ENCODE peak calls at places on chromosomes 16 and 17, in four cellular contexts. N, W, G and L are unnamed samples.

GRCh38 chr16:8763899-8764298 is 33.5 kb downstream of the TMEM186 start:
- DNase-seq in N (no peak), G (no peak), W (no peak), L (no peak)

GRCh38 chr17:74125160-74125559 is 78.3 kb upstream of the RPL38 start:
- DNase-seq in W (no peak), N (peak; percentile 62), G (no peak), L (no peak)

GRCh38 chr16:85555549-85556455 is 57.3 kb upstream of the GSE1 start:
- DNase-seq in W (peak; percentile 57), G (no peak), N (peak; percentile 94), L (no peak)

GRCh38 chr16:20799599-20799998 is 6.7 kb downstream of the ERI2 start:
- DNase-seq in W (peak; percentile 52), G (no peak), N (peak; percentile 18), L (peak; percentile 46)

GRCh38 chr17:81329279-81329926 is 34.3 kb upstream of the SLC38A10 start:
- DNase-seq in G (peak; percentile 82), N (peak; percentile 71), W (peak; percentile 87), L (peak; percentile 62)

GRCh38 chr17:58278661-58279015 is 2.1 kb downstream of the MPO start:
- DNase-seq in N (no peak), W (no peak), G (no peak), L (peak; percentile 21)

GRCh38 chr17:50908860-50909764 is 43.0 kb upstream of the TOB1 start:
- DNase-seq in G (no peak), W (peak; percentile 67), N (peak; percentile 70), L (peak; percentile 26)

GRCh38 chr17:64130559-64131001 is 636 bp upstream of the ERN1 start:
- DNase-seq in N (no peak), W (no peak), G (no peak), L (peak; percentile 83)

GRCh38 chr17:83137523-83137922 is 58.1 kb downstream of the METRNL start:
- DNase-seq in G (no peak), W (no peak), N (no peak), L (no peak)

GRCh38 chr17:49523706-49524472 is 28.8 kb downstream of the NGFR start:
- DNase-seq in G (no peak), W (no peak), N (no peak), L (no peak)

GRCh38 chr16:17271687-17272086 is 199.1 kb downstream of the XYLT1 start:
- DNase-seq in N (peak; percentile 7), W (peak; percentile 24), G (no peak), L (no peak)

GRCh38 chr17:77320501-77321256 is 179.9 kb downstream of the SEC14L1 start:
- DNase-seq in G (no peak), W (no peak), N (no peak), L (no peak)

GRCh38 chr17:64255764-64256163 is 7.3 kb downstream of the TEX2 start:
- DNase-seq in G (no peak), N (peak; percentile 9), W (no peak), L (no peak)

GRCh38 chr16:71542377-71542776 is 16.2 kb downstream of the CHST4 start:
- DNase-seq in G (no peak), N (peak; percentile 7), W (no peak), L (peak; percentile 14)

GRCh38 chr16:13988038-13988437 is 68.1 kb downstream of the ERCC4 start:
- DNase-seq in N (no peak), W (no peak), G (no peak), L (no peak)

GRCh38 chr16:85175724-85176233 is 63.5 kb upstream of the CIBAR2 start:
- DNase-seq in G (no peak), N (no peak), W (no peak), L (no peak)

GRCh38 chr16:67936876-67937605 is 391 bp upstream of the PSMB10 start:
- DNase-seq in W (no peak), N (peak; percentile 33), G (no peak), L (peak; percentile 64)

GRCh38 chr16:89047331-89048086 is 46.1 kb upstream of the ACSF3 start:
- DNase-seq in G (no peak), N (no peak), W (no peak), L (no peak)

GRCh38 chr17:39926135-39926587 is 1.2 kb downstream of the ORMDL3 start:
- DNase-seq in W (no peak), G (no peak), N (no peak), L (no peak)

GRCh38 chr17:62164712-62165377 is 99.8 kb upstream of the MED13 start:
- DNase-seq in N (no peak), W (peak; percentile 14), G (no peak), L (no peak)

GRCh38 chr17:5619088-5619740 is 34.9 kb upstream of the NLRP1 start:
- DNase-seq in G (no peak), W (no peak), N (peak; percentile 82), L (no peak)

GRCh38 chr16:83900611-83901010 is 1.7 kb downstream of the MLYCD start:
- DNase-seq in W (no peak), G (no peak), N (no peak), L (no peak)

GRCh38 chr17:5785867-5786509 is 201.7 kb upstream of the NLRP1 start:
- DNase-seq in N (no peak), G (peak; percentile 77), W (peak; percentile 64), L (peak; percentile 48)

GRCh38 chr17:7383742-7384488 is 3.0 kb downstream of the TNK1 start:
- DNase-seq in N (no peak), W (peak; percentile 18), G (no peak), L (peak; percentile 39)

GRCh38 chr17:45771473-45771959 is 12.6 kb upstream of the CRHR1 start:
- DNase-seq in W (no peak), N (peak; percentile 53), G (no peak), L (no peak)

GRCh38 chr17:17109231-17109630 is 67.0 kb downstream of the MPRIP start:
- DNase-seq in N (peak; percentile 13), W (no peak), G (no peak), L (no peak)

GRCh38 chr16:75754126-75754525 is 27.8 kb upstream of the CPHXL start:
- DNase-seq in G (no peak), W (no peak), N (no peak), L (no peak)

GRCh38 chr17:3558603-3559269 is 1.1 kb upstream of the TRPV3 start:
- DNase-seq in G (peak; percentile 63), N (peak; percentile 62), W (peak; percentile 2), L (no peak)

GRCh38 chr17:30005709-30006320 is 64.4 kb downstream of the EFCAB5 start:
- DNase-seq in G (no peak), W (no peak), N (no peak), L (no peak)

GRCh38 chr17:2035549-2036490 is 5.9 kb downstream of the DPH1 start:
- DNase-seq in G (no peak), N (no peak), W (no peak), L (no peak)

GRCh38 chr17:700504-701094 is 14.0 kb downstream of the VPS53 start:
- DNase-seq in N (peak; percentile 31), G (no peak), W (peak; percentile 29), L (peak; percentile 40)

GRCh38 chr16:53753431-53753830 is 49.5 kb downstream of the FTO start:
- DNase-seq in W (no peak), G (no peak), N (peak; percentile 16), L (no peak)

GRCh38 chr16:17590711-17591654 is 120.2 kb upstream of the XYLT1 start:
- DNase-seq in G (no peak), N (no peak), W (no peak), L (no peak)

GRCh38 chr16:75624921-75625334 is 1.8 kb upstream of the ADAT1 start:
- DNase-seq in W (no peak), G (no peak), N (no peak), L (no peak)

GRCh38 chr16:21226749-21227148 is 6.8 kb upstream of the ANKS4B start:
- DNase-seq in G (no peak), W (no peak), N (no peak), L (no peak)

GRCh38 chr17:72646176-72646575 is 446.3 kb downstream of the SLC39A11 start:
- DNase-seq in G (no peak), W (no peak), N (no peak), L (no peak)

GRCh38 chr17:58305626-58306025 is 23.0 kb downstream of the TSPOAP1 start:
- DNase-seq in N (no peak), G (no peak), W (no peak), L (no peak)